ENCODE peak calls at places on chromosomes 6 and 20, in six cellular contexts. T is cardiac fibroblast, S is fibroblast of mammary gland, L is GM12864, E is progenitor cell of endocrine pancreas, Z is GM12865. P is an unnamed sample.

GRCh38 chr20:62350098-62350628 is 16.9 kb downstream of the LAMA5 start:
- DNase-seq in Z (no peak), E (no peak), T (no peak), S (no peak), L (no peak), P (no peak)

GRCh38 chr6:137850137-137850714 is 16.8 kb upstream of the TNFAIP3 start:
- DNase-seq in S (no peak), T (no peak), L (no peak), Z (no peak), E (no peak), P (no peak)

GRCh38 chr6:43723737-43724295 is 36.2 kb upstream of the MRPS18A start:
- DNase-seq in E (peak; percentile 55), Z (peak; percentile 89), T (peak; percentile 76), L (no peak), S (peak; percentile 77), P (peak; percentile 85)

GRCh38 chr20:51016521-51016920 is 6.4 kb downstream of the KCNG1 start:
- DNase-seq in S (no peak), Z (no peak), E (no peak), T (no peak), L (no peak), P (no peak)

GRCh38 chr6:130574146-130574545 is 208.3 kb downstream of the TMEM200A start:
- DNase-seq in T (no peak), S (no peak), Z (no peak), E (no peak), L (no peak), P (no peak)

GRCh38 chr20:23689399-23689690 is 507 bp upstream of the CST4 start:
- DNase-seq in Z (no peak), L (no peak), E (no peak), S (no peak), T (no peak), P (no peak)

GRCh38 chr6:15274696-15275387 is 29.0 kb downstream of the JARID2 start:
- DNase-seq in T (peak; percentile 44), E (no peak), Z (no peak), S (peak; percentile 49), L (no peak), P (no peak)

GRCh38 chr6:31466466-31466865 is 31.5 kb upstream of the MICB start:
- DNase-seq in E (no peak), L (no peak), T (no peak), Z (no peak), S (no peak), P (peak; percentile 3)

GRCh38 chr6:7332090-7332745 is 19.2 kb upstream of the SSR1 start:
- DNase-seq in T (no peak), L (no peak), Z (no peak), E (no peak), S (peak; percentile 67), P (no peak)

GRCh38 chr6:54730767-54731665 is 115.6 kb upstream of the FAM83B start:
- DNase-seq in E (no peak), L (no peak), S (no peak), T (no peak), Z (no peak), P (no peak)

GRCh38 chr6:166361080-166361429 is 18.7 kb upstream of the SFT2D1 start:
- DNase-seq in L (no peak), E (no peak), T (peak; percentile 37), Z (no peak), S (peak; percentile 68), P (no peak)

GRCh38 chr6:40320441-40320840 is 266.7 kb downstream of the LRFN2 start:
- DNase-seq in L (no peak), S (no peak), Z (no peak), E (no peak), T (no peak), P (no peak)

GRCh38 chr6:150831577-150831976 is 33.9 kb upstream of the MTHFD1L start:
- DNase-seq in E (no peak), Z (no peak), S (no peak), T (no peak), L (no peak), P (no peak)

GRCh38 chr6:47145212-47145611 is 103.1 kb upstream of the ADGRF1 start:
- DNase-seq in T (peak; percentile 43), L (no peak), S (peak; percentile 45), Z (no peak), E (no peak), P (no peak)

GRCh38 chr6:112010328-112010727 is 43.6 kb upstream of the CCN6 start:
- DNase-seq in T (no peak), Z (no peak), S (no peak), E (no peak), L (no peak), P (no peak)

GRCh38 chr6:33677153-33677660 is 34.3 kb downstream of the UQCC2 start:
- DNase-seq in E (no peak), S (peak; percentile 55), Z (no peak), L (no peak), T (no peak), P (no peak)

GRCh38 chr6:16844183-16844582 is 82.9 kb upstream of the ATXN1 start:
- DNase-seq in E (no peak), T (no peak), L (no peak), S (no peak), Z (no peak), P (no peak)

GRCh38 chr6:143111443-143111842 is 50.8 kb downstream of the AIG1 start:
- DNase-seq in T (no peak), E (no peak), S (no peak), L (no peak), Z (no peak), P (no peak)

GRCh38 chr20:63290136-63290676 is 2.8 kb upstream of the COL20A1 start:
- DNase-seq in S (no peak), Z (no peak), L (no peak), E (no peak), T (no peak), P (no peak)

GRCh38 chr20:34974246-34974645 is 18.6 kb downstream of the MYH7B start:
- DNase-seq in T (no peak), E (no peak), L (no peak), S (no peak), Z (no peak), P (no peak)

GRCh38 chr6:166939276-166939816 is 17.0 kb downstream of the RNASET2 start:
- DNase-seq in Z (no peak), T (no peak), S (no peak), E (no peak), L (no peak), P (peak; percentile 3)

GRCh38 chr20:4951299-4951698 is 50.0 kb downstream of the SLC23A2 start:
- DNase-seq in S (peak; percentile 83), E (no peak), L (no peak), T (peak; percentile 88), Z (no peak), P (no peak)

GRCh38 chr20:4950841-4951240 is 50.5 kb downstream of the SLC23A2 start:
- DNase-seq in T (no peak), L (no peak), E (no peak), S (no peak), Z (no peak), P (no peak)

GRCh38 chr20:4947817-4948559 is 53.3 kb downstream of the SLC23A2 start:
- DNase-seq in L (no peak), T (no peak), Z (no peak), S (no peak), E (no peak), P (no peak)

GRCh38 chr20:4950437-4950836 is 50.9 kb downstream of the SLC23A2 start:
- DNase-seq in L (no peak), Z (no peak), E (no peak), T (no peak), S (no peak), P (no peak)

GRCh38 chr20:4949833-4950178 is 51.5 kb downstream of the SLC23A2 start:
- DNase-seq in Z (peak; percentile 71), T (peak; percentile 66), L (no peak), E (no peak), S (peak; percentile 58), P (peak; percentile 46)
- TF ChIP-seq CTCF in Z (peak; percentile 64), T (peak; percentile 52), L (peak; percentile 74), E (peak; percentile 45), S (peak; percentile 72), P (peak; percentile 43)

DNA sequence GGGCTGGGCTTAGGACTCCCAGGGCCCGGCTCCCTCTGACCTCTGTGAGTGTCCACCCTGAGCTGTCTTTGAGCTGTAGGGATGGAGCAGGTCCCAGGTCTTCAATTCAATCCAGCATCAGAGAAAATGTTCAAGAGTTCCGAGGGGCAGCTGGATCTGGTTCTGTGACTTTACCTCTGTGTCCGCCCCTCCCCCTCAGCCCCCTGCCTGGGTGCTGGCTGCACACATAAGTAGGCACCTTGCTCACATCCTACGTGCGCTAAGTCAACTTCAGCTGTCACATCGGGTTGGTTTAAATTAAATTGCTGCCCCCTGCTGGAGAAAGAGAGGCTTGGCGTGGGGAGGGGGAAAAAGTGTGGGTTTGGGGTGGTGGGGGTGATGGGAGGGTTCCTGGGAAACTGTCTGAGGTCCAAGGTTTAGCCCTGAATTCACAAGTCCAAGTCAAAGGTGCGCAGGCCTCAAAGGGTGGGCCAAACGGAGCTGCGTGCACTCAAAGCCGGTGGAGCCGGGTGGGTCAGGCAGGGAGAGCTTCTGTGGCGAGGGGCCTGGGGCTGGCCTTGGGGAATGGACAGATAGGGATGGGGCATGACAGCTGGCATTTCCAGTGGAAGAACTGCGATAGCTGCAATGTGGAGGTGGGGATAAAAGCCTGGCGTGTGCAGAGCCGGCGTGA is 3.0 kb downstream of the WFDC5 start:
- DNase-seq in Z (peak; percentile 18), E (no peak), S (no peak), L (no peak), T (peak; percentile 38), P (no peak)
- TF ChIP-seq CTCF in Z (peak; percentile 45), E (peak; percentile 54), S (peak; percentile 36), L (peak; percentile 26), T (peak; percentile 48), P (no peak)

GRCh38 chr6:154765273-154765672 is 32.1 kb downstream of the SCAF8 start:
- DNase-seq in T (no peak), S (no peak), E (no peak), L (no peak), Z (no peak), P (no peak)

GRCh38 chr6:154767419-154767818 is 34.2 kb downstream of the SCAF8 start:
- DNase-seq in E (no peak), L (no peak), S (no peak), Z (no peak), T (no peak), P (no peak)

GRCh38 chr6:154766288-154766687 is 33.1 kb downstream of the SCAF8 start:
- DNase-seq in Z (no peak), E (no peak), S (peak; percentile 37), T (peak; percentile 20), L (no peak), P (no peak)

GRCh38 chr6:154766993-154767392 is 33.8 kb downstream of the SCAF8 start:
- DNase-seq in T (peak; percentile 51), S (no peak), L (no peak), E (no peak), Z (no peak), P (no peak)

GRCh38 chr6:154768280-154768679 is 35.1 kb downstream of the SCAF8 start:
- DNase-seq in T (no peak), L (no peak), S (no peak), Z (no peak), E (no peak), P (no peak)
- TF ChIP-seq CTCF in T (no peak), L (no peak), S (no peak), Z (no peak), E (no peak), P (no peak)

GRCh38 chr20:4192378-4193048 is 177.2 kb upstream of the RNF24 start:
- DNase-seq in T (peak; percentile 76), L (no peak), S (peak; percentile 52), Z (no peak), E (no peak), P (no peak)

GRCh38 chr20:4193053-4193452 is 177.7 kb upstream of the RNF24 start:
- DNase-seq in S (no peak), E (no peak), T (no peak), Z (no peak), L (no peak), P (no peak)

GRCh38 chr20:4190792-4191519 is 175.6 kb upstream of the RNF24 start:
- DNase-seq in S (no peak), L (no peak), Z (no peak), E (no peak), T (no peak), P (no peak)

GRCh38 chr20:4195499-4195898 is 180.1 kb upstream of the RNF24 start:
- DNase-seq in S (peak; percentile 27), E (no peak), T (no peak), L (no peak), Z (no peak), P (no peak)
- TF ChIP-seq CTCF in S (peak; percentile 46), E (peak; percentile 55), T (peak; percentile 42), L (no peak), Z (peak; percentile 16), P (no peak)